ENCODE peak calls at places on chromosomes 12 and 14, in four cellular contexts. H is pancreas, R is body of pancreas, C is ovary. T is an unnamed sample.

GRCh38 chr14:77259025-77259715 is 11.8 kb downstream of the NGB start:
- DNase-seq in H (peak; percentile 41), R (no peak), C (no peak), T (no peak)

GRCh38 chr12:15858348-15858747 is 23.8 kb upstream of the STRAP start:
- DNase-seq in H (no peak), R (no peak), C (no peak), T (no peak)

GRCh38 chr14:99781091-99781490 is 12.1 kb upstream of the EML1 start:
- DNase-seq in H (no peak), R (no peak), C (no peak), T (no peak)

GRCh38 chr14:50813544-50813863 is 17.5 kb downstream of the NIN start:
- DNase-seq in H (no peak), R (no peak), C (no peak), T (no peak)

GRCh38 chr14:54533100-54533499 is 23.4 kb downstream of the CGRRF1 start:
- DNase-seq in H (no peak), R (no peak), C (no peak), T (no peak)

GRCh38 chr12:127903146-127903545 is 363.8 kb upstream of the TMEM132C start:
- DNase-seq in H (no peak), R (no peak), C (no peak), T (no peak)

GRCh38 chr12:112971248-112971647 is 7.1 kb upstream of the OAS2 start:
- DNase-seq in H (no peak), R (no peak), C (no peak), T (no peak)

GRCh38 chr12:115325858-115326257 is 641.9 kb upstream of the TBX3 start:
- DNase-seq in H (no peak), R (no peak), C (no peak), T (no peak)

GRCh38 chr14:69695664-69696527 is 71.0 kb upstream of the SRSF5 start:
- DNase-seq in H (no peak), R (peak; percentile 43), C (peak; percentile 58), T (no peak)

GRCh38 chr12:102961488-102961801 is 4.0 kb downstream of the ASCL1 start:
- DNase-seq in H (no peak), R (no peak), C (no peak), T (no peak)

GRCh38 chr14:104423715-104424405 is 155.7 kb upstream of the C14orf180 start:
- DNase-seq in H (peak; percentile 58), R (no peak), C (peak; percentile 35), T (no peak)

GRCh38 chr14:96741151-96741977 is 55.8 kb upstream of the VRK1 start:
- DNase-seq in H (peak; percentile 81), R (peak; percentile 64), C (peak; percentile 68), T (peak; percentile 25)

GRCh38 chr12:18428416-18428815 is 167.1 kb downstream of the PIK3C2G start:
- DNase-seq in H (no peak), R (no peak), C (no peak), T (no peak)

GRCh38 chr12:107760207-107760816 is 625 bp downstream of the PRDM4 start:
- DNase-seq in H (peak; percentile 70), R (peak; percentile 29), C (no peak), T (peak; percentile 6)

GRCh38 chr12:94686834-94687628 is 36.7 kb upstream of the TMCC3 start:
- DNase-seq in H (no peak), R (no peak), C (no peak), T (no peak)

GRCh38 chr14:95507701-95508103 is 8.7 kb downstream of the SYNE3 start:
- DNase-seq in H (no peak), R (no peak), C (peak; percentile 38), T (no peak)

GRCh38 chr12:100401660-100402059 is 44.8 kb downstream of the SLC17A8 start:
- DNase-seq in H (no peak), R (no peak), C (no peak), T (no peak)

GRCh38 chr14:89489796-89490506 is 72.9 kb upstream of the FOXN3 start:
- DNase-seq in H (no peak), R (no peak), C (no peak), T (no peak)

GRCh38 chr12:46396826-46397225 is 24.3 kb upstream of the SLC38A2 start:
- DNase-seq in H (no peak), R (no peak), C (no peak), T (no peak)

GRCh38 chr12:53244337-53244736 is 12.3 kb upstream of the RARG start:
- DNase-seq in H (no peak), R (no peak), C (no peak), T (no peak)

GRCh38 chr12:120361506-120362208 is 7.3 kb downstream of the MSI1 start:
- DNase-seq in H (peak; percentile 81), R (peak; percentile 36), C (peak; percentile 76), T (peak; percentile 56)

GRCh38 chr14:21734457-21735074 is 60.9 kb upstream of the OR4E1 start:
- DNase-seq in H (no peak), R (no peak), C (no peak), T (no peak)

GRCh38 chr12:67758119-67758873 is 109.8 kb downstream of the DYRK2 start:
- DNase-seq in H (no peak), R (no peak), C (no peak), T (no peak)

GRCh38 chr12:65756956-65757511 is 67.2 kb upstream of the HMGA2 start:
- DNase-seq in H (no peak), R (no peak), C (no peak), T (no peak)

GRCh38 chr12:85016423-85016822 is 19.7 kb downstream of the TSPAN19 start:
- DNase-seq in H (no peak), R (no peak), C (no peak), T (no peak)

GRCh38 chr12:108815875-108816594 is 41.3 kb downstream of the SSH1 start:
- DNase-seq in H (no peak), R (no peak), C (no peak), T (no peak)

GRCh38 chr12:46360370-46360769 is 12.2 kb downstream of the SLC38A2 start:
- DNase-seq in H (no peak), R (no peak), C (no peak), T (no peak)

GRCh38 chr12:131860472-131861260 is 32.5 kb downstream of the MMP17 start:
- DNase-seq in H (no peak), R (no peak), C (peak; percentile 49), T (peak; percentile 49)

GRCh38 chr14:101584049-101584859 is 23.0 kb downstream of the DIO3 start:
- DNase-seq in H (peak; percentile 34), R (no peak), C (no peak), T (no peak)
- H3K4me3 ChIP-seq in H (no peak overlapping the region), R (no peak overlapping the region), C (no peak overlapping the region), T (no peak overlapping the region)

GRCh38 chr14:60958146-60958545 is 22.7 kb downstream of the TRMT5 start:
- DNase-seq in H (no peak), R (no peak), C (no peak), T (no peak)

GRCh38 chr14:60956632-60957031 is 24.2 kb downstream of the TRMT5 start:
- DNase-seq in H (no peak), R (no peak), C (no peak), T (no peak)

GRCh38 chr14:60951781-60952435 is 29.0 kb downstream of the TRMT5 start:
- DNase-seq in H (no peak), R (no peak), C (no peak), T (no peak)

GRCh38 chr14:60956202-60956601 is 24.7 kb downstream of the TRMT5 start:
- DNase-seq in H (no peak), R (no peak), C (no peak), T (no peak)
- H3K9me3 ChIP-seq in H (peaks cover 8% of the 10 kb centered on the region), R (peaks cover 27% of the 10 kb centered on the region), C (no peaks in the 10 kb centered on the region), T (no peaks in the 10 kb centered on the region)

GRCh38 chr12:69396963-69397362 is 37.4 kb downstream of the YEATS4 start:
- DNase-seq in H (no peak), R (no peak), C (no peak), T (no peak)

GRCh38 chr12:69392146-69392928 is 32.8 kb downstream of the YEATS4 start:
- DNase-seq in H (no peak), R (no peak), C (no peak), T (no peak)

GRCh38 chr12:69396041-69396440 is 36.5 kb downstream of the YEATS4 start:
- DNase-seq in H (no peak), R (no peak), C (no peak), T (no peak)

GRCh38 chr12:69401940-69402339 is 42.4 kb downstream of the YEATS4 start:
- DNase-seq in H (no peak), R (no peak), C (no peak), T (peak; percentile 25)

DNA sequence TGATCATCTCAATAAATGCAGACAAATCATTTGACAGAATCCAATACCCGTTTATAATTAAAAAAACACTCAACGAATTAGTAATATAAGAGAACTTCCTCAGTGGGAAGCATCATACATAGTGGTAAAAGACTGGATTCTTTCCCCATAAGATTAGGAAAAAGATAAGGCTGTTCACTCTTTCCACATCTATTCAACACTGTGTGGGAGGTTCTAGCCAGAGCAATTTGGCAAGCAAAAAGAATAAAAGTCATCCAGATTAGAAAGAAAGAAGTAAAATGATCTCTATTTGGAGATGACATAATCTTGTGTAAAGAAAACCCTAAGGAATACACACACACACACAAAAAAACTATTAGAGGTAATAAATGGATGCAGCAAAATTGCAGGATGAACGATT is 38.4 kb downstream of the YEATS4 start:
- DNase-seq in H (no peak), R (no peak), C (no peak), T (no peak)
- H3K27ac ChIP-seq in H (no peak overlapping the region), R (no peak overlapping the region), C (no peak overlapping the region), T (no peak overlapping the region)

DNA sequence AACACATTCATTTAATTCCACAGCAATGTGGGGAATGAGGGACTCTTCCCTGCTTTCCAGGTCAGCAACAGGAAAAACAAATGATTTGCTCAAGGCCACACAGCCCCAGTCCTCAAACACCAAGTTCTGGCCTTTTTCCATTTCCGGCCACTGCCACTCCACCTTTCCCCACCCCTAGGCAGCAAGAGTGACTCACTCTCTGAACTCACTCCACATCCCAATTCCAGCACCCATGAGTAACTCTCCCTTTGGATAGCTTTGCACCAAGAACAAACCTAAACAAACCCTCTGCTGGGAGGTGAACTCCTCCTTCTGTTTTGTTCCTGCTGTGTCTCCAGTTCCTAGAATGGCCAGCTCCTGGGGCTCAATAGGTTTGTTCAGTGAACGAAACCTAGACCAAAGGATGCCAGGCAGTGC is 30.4 kb upstream of the PLEKHG6 start:
- DNase-seq in H (no peak), R (peak; percentile 79), C (peak; percentile 60), T (no peak)
- H3K4me3 ChIP-seq in H (no peak overlapping the region), R (no peak overlapping the region), C (no peak overlapping the region), T (no peak overlapping the region)

GRCh38 chr14:20176330-20176729 is 14.4 kb upstream of the OR11G2 start:
- DNase-seq in H (no peak), R (no peak), C (no peak), T (no peak)
- H3K9me3 ChIP-seq in H (no peaks in the 10 kb centered on the region), R (no peaks in the 10 kb centered on the region), C (no peaks in the 10 kb centered on the region), T (no peaks in the 10 kb centered on the region)

T was measured in heart right ventricle.